ENCODE peak calls at places on chromosomes 1 and 21, in nine cellular contexts. R is HFF-Myc; X is central memory CD4-positive, alpha-beta T cell; Z is sciatic nerve; Q is stimulated activated CD4-positive, alpha-beta T cell treated with anti-CD3 and anti-CD28 coated beads, Interleukin-4, amount 100 ng/mL, for 48 hours; Y is heart right ventricle; E is fibroblast of lung; W is fibroblast of the aortic adventitia; A is left ventricle myocardium superior. J is an unnamed sample.

GRCh38 chr1:62423580-62424242 is 13.1 kb upstream of the USP1 start:
- DNase-seq in R (no peak), X (no peak), Z (no peak), Q (no peak), Y (no peak), E (peak; percentile 34), W (no peak), A (no peak), J (no peak)

GRCh38 chr1:201562257-201562656 is 23.3 kb downstream of the NAV1 start:
- DNase-seq in R (peak; percentile 98), X (no peak), Z (no peak), Q (no peak), Y (no peak), E (peak; percentile 95), W (peak; percentile 95), A (peak; percentile 62), J (no peak)

GRCh38 chr1:50968884-50969610 is 998 bp upstream of the CDKN2C start:
- DNase-seq in R (no peak), X (peak; percentile 50), Z (peak; percentile 71), Q (peak; percentile 30), Y (peak; percentile 40), E (peak; percentile 17), W (peak; percentile 19), A (peak; percentile 69), J (peak; percentile 51)

GRCh38 chr1:114108741-114109255 is 44.9 kb downstream of the SYT6 start:
- DNase-seq in R (no peak), X (no peak), Z (no peak), Q (no peak), Y (no peak), E (no peak), W (no peak), A (no peak), J (no peak)

GRCh38 chr1:117753652-117754051 is 147.8 kb downstream of the TENT5C start:
- DNase-seq in R (no peak), X (no peak), Z (no peak), Q (no peak), Y (no peak), E (peak; percentile 73), W (peak; percentile 79), A (no peak), J (no peak)

GRCh38 chr1:205926213-205926612 is 17.0 kb downstream of the SLC26A9 start:
- DNase-seq in R (no peak), X (no peak), Z (no peak), Q (no peak), Y (no peak), E (no peak), W (no peak), A (no peak), J (no peak)

GRCh38 chr1:117059334-117059677 is 820 bp upstream of the TTF2 start:
- DNase-seq in R (no peak), X (peak; percentile 64), Z (no peak), Q (peak; percentile 69), Y (peak; percentile 14), E (no peak), W (no peak), A (peak; percentile 49), J (no peak)

GRCh38 chr1:114956570-114956969 is 73.1 kb upstream of the TSHB start:
- DNase-seq in R (no peak), X (no peak), Z (no peak), Q (no peak), Y (no peak), E (peak; percentile 1), W (peak; percentile 18), A (no peak), J (no peak)

GRCh38 chr1:56803561-56804156 is 15.5 kb downstream of the FYB2 start:
- DNase-seq in R (peak; percentile 10), X (no peak), Z (no peak), Q (peak; percentile 8), Y (no peak), E (peak; percentile 14), W (peak; percentile 23), A (no peak), J (no peak)

GRCh38 chr21:30487336-30487735 is at the start of gene KRTAP19-2:
- DNase-seq in R (no peak), X (no peak), Z (no peak), Q (no peak), Y (no peak), E (no peak), W (no peak), A (no peak), J (no peak)

GRCh38 chr1:1510912-1511532 is 940 bp upstream of the ATAD3A start:
- DNase-seq in R (no peak), X (no peak), Z (no peak), Q (peak; percentile 9), Y (no peak), E (no peak), W (peak; percentile 9), A (no peak), J (no peak)

GRCh38 chr1:236416165-236416564 is 22.1 kb downstream of the EDARADD start:
- DNase-seq in R (no peak), X (peak; percentile 81), Z (no peak), Q (no peak), Y (no peak), E (no peak), W (no peak), A (no peak), J (no peak)

GRCh38 chr21:25370311-25370744 is 237.0 kb downstream of the MRPL39 start:
- DNase-seq in R (peak; percentile 82), X (no peak), Z (no peak), Q (peak; percentile 16), Y (no peak), E (peak; percentile 94), W (peak; percentile 92), A (no peak), J (no peak)

GRCh38 chr1:230281531-230281930 is 144.6 kb downstream of the PGBD5 start:
- DNase-seq in R (no peak), X (no peak), Z (peak; percentile 54), Q (no peak), Y (no peak), E (peak; percentile 55), W (no peak), A (no peak), J (no peak)

GRCh38 chr1:234538930-234539649 is 60.1 kb upstream of the TARBP1 start:
- DNase-seq in R (no peak), X (no peak), Z (no peak), Q (no peak), Y (peak; percentile 70), E (no peak), W (no peak), A (peak; percentile 76), J (peak; percentile 67)